ENCODE peak calls at places on chromosomes 7 and 10, in four cellular contexts. R, W, C and I are unnamed samples.

GRCh38 chr10:97584060-97584797 is at the start of gene HOGA1:
- DNase-seq in R (peak), C (peak), W (no peak), I (no peak)

GRCh38 chr10:123530166-123530870 is 135.8 kb upstream of the GPR26 start:
- DNase-seq in R (no peak), W (no peak), C (no peak), I (no peak)

GRCh38 chr7:157590526-157590925 is 253.7 kb downstream of the DNAJB6 start:
- DNase-seq in W (no peak), C (no peak), R (no peak), I (no peak)

GRCh38 chr10:128097783-128098182 is 28.4 kb downstream of the MKI67 start:
- DNase-seq in R (no peak), W (no peak), C (no peak), I (no peak)

GRCh38 chr7:5827755-5828154 is 46.3 kb upstream of the RNF216 start:
- DNase-seq in C (peak), W (no peak), R (no peak), I (no peak)

GRCh38 chr10:103053659-103054581 is 135.8 kb downstream of the CNNM2 start:
- DNase-seq in C (peak), W (peak), R (peak), I (no peak)

GRCh38 chr7:1341361-1341675 is 108.6 kb downstream of the UNCX start:
- DNase-seq in W (no peak), C (no peak), R (no peak), I (no peak)

GRCh38 chr7:112084506-112084905 is 121.7 kb downstream of the DOCK4 start:
- DNase-seq in W (peak), C (peak), R (no peak), I (no peak)

GRCh38 chr7:34208878-34209621 is 303.7 kb downstream of the BMPER start:
- DNase-seq in R (peak), C (peak), W (no peak), I (no peak)

GRCh38 chr7:122412441-122412840 is 107.9 kb upstream of the FEZF1 start:
- DNase-seq in R (no peak), C (peak), W (no peak), I (no peak)

GRCh38 chr10:1412531-1413189 is 324.7 kb downstream of the ADARB2 start:
- DNase-seq in W (peak), R (no peak), C (no peak), I (no peak)

GRCh38 chr7:38179719-38180333 is 1.8 kb downstream of the STARD3NL start:
- DNase-seq in R (no peak), C (peak), W (no peak), I (no peak)

GRCh38 chr10:86630079-86630478 is 24.3 kb upstream of the OPN4 start:
- DNase-seq in R (no peak), C (peak), W (no peak), I (no peak)